ENCODE peak calls at places on chromosomes 12 and 14, in six cellular contexts. S, C, Y, J, V and O are unnamed samples.

GRCh38 chr12:45336762-45337596 is 121.1 kb downstream of the ANO6 start:
- DNase-seq in S (no peak), C (peak), Y (peak), J (peak), V (no peak), O (no peak)

GRCh38 chr12:53984901-53985357 is at the start of gene HOXC10:
- DNase-seq in S (no peak), C (peak), Y (peak), J (peak), V (no peak), O (peak)

GRCh38 chr14:105436891-105437722 is 17.5 kb downstream of the MTA1 start:
- DNase-seq in S (no peak), C (no peak), Y (no peak), J (no peak), V (no peak), O (no peak)

GRCh38 chr12:26032719-26033241 is 74.3 kb downstream of the RASSF8 start:
- DNase-seq in S (no peak), C (no peak), Y (peak), J (peak), V (no peak), O (no peak)

GRCh38 chr14:95217391-95217900 is 60.1 kb upstream of the DICER1 start:
- DNase-seq in S (no peak), C (no peak), Y (no peak), J (no peak), V (no peak), O (no peak)

GRCh38 chr12:2231956-2232355 is 179.2 kb downstream of the CACNA1C start:
- DNase-seq in S (no peak), C (no peak), Y (no peak), J (no peak), V (no peak), O (no peak)

GRCh38 chr14:103923863-103924262 is 4.4 kb upstream of the TDRD9 start:
- DNase-seq in S (no peak), C (no peak), Y (no peak), J (no peak), V (no peak), O (no peak)

GRCh38 chr12:63853978-63854377 is 9.5 kb downstream of the SRGAP1 start:
- DNase-seq in S (no peak), C (no peak), Y (no peak), J (no peak), V (no peak), O (no peak)

GRCh38 chr14:22159968-22160367 is 429.1 kb downstream of the DAD1 start:
- DNase-seq in S (no peak), C (no peak), Y (no peak), J (no peak), V (no peak), O (no peak)

GRCh38 chr14:49594347-49595089 is 4.2 kb upstream of the LRR1 start:
- DNase-seq in S (no peak), C (peak), Y (peak), J (no peak), V (no peak), O (no peak)

GRCh38 chr12:87253157-87253556 is 776.0 kb downstream of the C12orf50 start:
- DNase-seq in S (no peak), C (no peak), Y (no peak), J (peak), V (no peak), O (no peak)

GRCh38 chr14:105924951-105925591 is 398.7 kb downstream of the TMEM121 start:
- DNase-seq in S (no peak), C (no peak), Y (no peak), J (no peak), V (no peak), O (no peak)

GRCh38 chr14:23360496-23360895 is 4.5 kb downstream of the EFS start:
- DNase-seq in S (no peak), C (no peak), Y (no peak), J (no peak), V (no peak), O (peak)

GRCh38 chr12:108683906-108684556 is 47.3 kb downstream of the CORO1C start:
- DNase-seq in S (no peak), C (no peak), Y (no peak), J (peak), V (no peak), O (no peak)

GRCh38 chr12:6647083-6647604 is at the start of gene ACRBP:
- DNase-seq in S (peak), C (peak), Y (peak), J (peak), V (no peak), O (peak)

GRCh38 chr14:59358105-59358504 is 107.1 kb downstream of the GPR135 start:
- DNase-seq in S (no peak), C (peak), Y (no peak), J (peak), V (peak), O (peak)

GRCh38 chr12:93006655-93007208 is 77.6 kb upstream of the EEA1 start:
- DNase-seq in S (no peak), C (no peak), Y (no peak), J (no peak), V (no peak), O (no peak)

GRCh38 chr12:97140355-97140754 is 233.3 kb downstream of the NEDD1 start:
- DNase-seq in S (no peak), C (no peak), Y (no peak), J (no peak), V (no peak), O (no peak)

GRCh38 chr12:32488132-32488531 is 88.8 kb downstream of the FGD4 start:
- DNase-seq in S (no peak), C (no peak), Y (no peak), J (no peak), V (no peak), O (no peak)

DNA sequence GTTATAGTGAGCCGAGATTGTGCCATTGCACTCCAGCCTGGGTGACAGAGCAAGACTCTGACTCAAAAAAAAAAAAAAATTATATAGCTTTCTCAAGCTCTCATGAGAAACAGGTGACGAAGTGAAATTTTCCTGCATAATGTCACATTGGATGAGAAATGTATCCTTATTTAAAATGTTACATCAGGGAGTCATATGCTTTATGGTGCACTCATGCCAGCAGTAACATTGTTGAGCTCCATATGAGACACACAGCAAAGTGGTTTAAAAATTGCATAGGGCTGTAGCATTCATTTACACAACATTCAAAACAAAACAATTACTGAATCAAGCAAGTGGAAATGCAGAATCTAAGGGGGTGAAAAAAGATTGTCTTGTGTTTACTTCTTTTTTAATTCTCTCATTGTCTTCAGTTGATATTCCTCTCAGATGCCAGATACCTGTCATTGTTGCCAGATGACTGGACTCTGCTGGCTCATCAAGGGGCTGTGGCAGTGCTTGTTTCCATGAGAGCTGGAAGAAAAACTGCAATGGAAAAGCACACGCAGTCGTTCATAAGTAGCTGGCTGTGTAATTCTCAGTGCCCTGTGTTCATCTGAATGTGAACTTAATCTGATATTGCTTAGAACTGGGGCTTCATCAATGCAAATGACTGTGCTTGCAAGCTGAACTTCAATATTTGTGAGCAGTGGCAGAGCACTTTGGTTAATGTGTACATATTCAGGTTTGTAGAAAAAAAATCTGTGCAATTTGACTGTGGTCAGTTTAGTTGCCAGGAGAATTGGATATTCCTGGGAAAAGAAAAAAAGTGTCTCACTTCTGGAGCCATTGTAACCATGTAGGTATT is 305.5 kb downstream of the RAD51B start:
- DNase-seq in S (no peak), C (peak), Y (peak), J (peak), V (no peak), O (no peak)
- H4K91ac ChIP-seq in S (no peak), C (no peak), Y (no peak), J (no peak), V (no peak), O (no peak)

GRCh38 chr14:74302634-74303569 is at the start of gene ABCD4:
- DNase-seq in S (peak), C (peak), Y (peak), J (peak), V (peak), O (peak)
- H4K91ac ChIP-seq in S (no peak), C (peak), Y (peak), J (peak), V (peak), O (no peak)

DNA sequence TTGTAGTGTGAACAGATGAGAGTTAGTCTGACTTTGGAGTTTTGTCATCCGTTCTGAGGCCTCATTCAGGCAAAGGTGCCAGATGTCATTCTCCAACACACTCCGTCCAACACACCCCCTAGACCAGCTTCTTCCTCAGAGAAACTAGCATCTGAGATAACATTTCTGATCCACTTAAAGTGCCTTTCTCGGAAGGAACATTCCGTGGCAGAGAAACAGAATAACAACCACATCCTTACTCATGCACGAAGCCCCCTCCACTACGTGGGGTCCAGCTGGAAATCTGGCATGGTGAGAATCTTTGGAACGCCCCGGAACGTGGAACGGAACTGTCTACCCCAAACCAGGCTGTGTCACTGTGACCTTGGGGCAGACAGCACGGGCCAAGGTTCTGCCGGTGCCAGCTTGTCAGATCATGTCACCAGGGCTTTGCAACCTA is 17.0 kb upstream of the BCL7A start:
- DNase-seq in S (no peak), C (peak), Y (no peak), J (no peak), V (no peak), O (no peak)
- H4K91ac ChIP-seq in S (no peak), C (no peak), Y (no peak), J (no peak), V (no peak), O (no peak)

GRCh38 chr12:122849352-122850047 is 14.2 kb downstream of the HIP1R start:
- DNase-seq in S (no peak), C (no peak), Y (no peak), J (no peak), V (no peak), O (no peak)
- H4K91ac ChIP-seq in S (peak), C (no peak), Y (no peak), J (no peak), V (no peak), O (no peak)

GRCh38 chr14:30603402-30603801 is 18.7 kb upstream of the SCFD1 start:
- DNase-seq in S (no peak), C (no peak), Y (no peak), J (peak), V (no peak), O (no peak)
- H4K91ac ChIP-seq in S (peak), C (no peak), Y (no peak), J (no peak), V (no peak), O (no peak)

DNA sequence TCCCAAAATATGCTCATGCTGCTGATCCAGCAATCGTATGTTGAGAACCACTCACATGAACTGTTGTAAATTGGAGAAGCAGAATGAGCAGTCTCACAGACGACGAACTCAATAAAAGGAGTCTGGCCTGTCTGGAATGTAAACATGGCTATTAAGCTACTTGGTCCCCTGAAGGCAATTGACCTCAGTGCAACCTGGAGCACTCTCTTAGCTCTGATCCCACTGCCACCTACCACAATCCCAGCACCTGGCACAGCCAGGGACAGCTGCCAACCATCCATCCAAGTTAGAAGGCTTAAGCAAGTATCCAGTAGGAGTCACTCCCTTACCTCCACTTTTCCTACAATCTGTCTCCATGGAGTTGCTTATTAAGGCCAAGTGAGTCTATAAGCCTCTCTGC is 406.9 kb upstream of the CLEC14A start:
- DNase-seq in S (peak), C (no peak), Y (peak), J (no peak), V (no peak), O (no peak)
- H4K91ac ChIP-seq in S (no peak), C (no peak), Y (no peak), J (no peak), V (no peak), O (no peak)

DNA sequence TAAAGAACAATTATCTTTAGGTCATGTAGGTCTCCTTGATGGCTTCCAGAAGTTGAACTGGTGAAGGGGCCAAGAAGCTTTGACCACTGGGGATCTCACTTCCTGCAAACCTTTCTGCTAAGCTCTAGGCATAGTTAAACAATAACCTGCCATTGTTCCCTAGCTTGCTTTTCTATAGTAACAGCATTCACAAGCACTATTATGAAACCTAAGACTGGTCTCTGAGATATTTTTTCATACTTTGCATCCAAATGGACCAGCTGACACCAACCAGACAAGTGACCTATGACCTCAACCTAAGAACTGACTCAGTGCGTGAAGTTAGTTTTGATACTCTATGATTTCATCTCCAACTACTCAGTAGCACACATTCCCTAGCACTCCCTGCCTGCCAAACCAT is 129.1 kb downstream of the PTPRB start:
- DNase-seq in S (no peak), C (no peak), Y (no peak), J (no peak), V (no peak), O (no peak)
- H4K91ac ChIP-seq in S (no peak), C (no peak), Y (no peak), J (no peak), V (no peak), O (no peak)